ENCODE peak calls at places on chromosomes 12 and 14, in six cellular contexts. A is GM23248, B is neural progenitor cell, D is PC-3, S is K562, P is mammary epithelial cell. T is an unnamed sample.

GRCh38 chr14:59305231-59305630 is 116.8 kb downstream of the DAAM1 start:
- DNase-seq in B (no peak), D (peak), S (no peak), P (no peak), A (peak), T (no peak)

GRCh38 chr14:75654127-75654732 is 6.4 kb downstream of the ERG28 start:
- DNase-seq in S (peak), P (peak), B (peak), D (peak), A (peak), T (peak)

GRCh38 chr12:54025507-54026393 is 2.5 kb upstream of the HOXC6 start:
- DNase-seq in P (no peak), A (peak), S (no peak), D (no peak), B (no peak), T (no peak)

GRCh38 chr14:60738843-60739508 is 4.4 kb downstream of the MNAT1 start:
- DNase-seq in B (no peak), P (no peak), A (no peak), S (no peak), D (no peak), T (no peak)

GRCh38 chr12:70487440-70487839 is 121.3 kb downstream of the KCNMB4 start:
- DNase-seq in B (no peak), S (no peak), P (no peak), A (peak), D (no peak), T (no peak)

GRCh38 chr14:100842799-100843198 is 16.9 kb downstream of the MEG3 start:
- DNase-seq in B (no peak), S (no peak), D (no peak), A (peak), P (no peak), T (peak)

GRCh38 chr12:72072613-72073212 is 134.1 kb downstream of the TPH2 start:
- DNase-seq in P (peak), S (no peak), B (no peak), A (no peak), D (no peak), T (no peak)

GRCh38 chr12:49942921-49943662 is 7.4 kb upstream of the AQP2 start:
- DNase-seq in S (no peak), A (no peak), P (no peak), D (peak), B (no peak), T (peak)

GRCh38 chr14:104283197-104284106 is 145.1 kb downstream of the KIF26A start:
- DNase-seq in A (no peak), B (peak), S (no peak), D (no peak), P (no peak), T (peak)

GRCh38 chr14:37946819-37947218 is 260.9 kb upstream of the SSTR1 start:
- DNase-seq in S (no peak), P (no peak), A (no peak), D (no peak), B (no peak), T (no peak)

GRCh38 chr12:67893003-67893402 is 96.2 kb upstream of the IFNG-AS1 start:
- DNase-seq in D (no peak), A (no peak), P (no peak), B (no peak), S (no peak), T (peak)

GRCh38 chr12:122515275-122515674 is 11.5 kb downstream of the RSRC2 start:
- DNase-seq in B (no peak), A (no peak), D (no peak), P (no peak), S (no peak), T (no peak)

GRCh38 chr12:122126713-122127597 is 47.1 kb downstream of the IL31 start:
- DNase-seq in B (peak), P (no peak), A (no peak), S (no peak), D (peak), T (peak)

GRCh38 chr14:51609987-51610283 is 41.8 kb upstream of the FRMD6 start:
- DNase-seq in S (peak), A (peak), B (no peak), D (no peak), P (no peak), T (no peak)

GRCh38 chr12:131799828-131800593 is 28.2 kb upstream of the MMP17 start:
- DNase-seq in P (no peak), D (no peak), S (no peak), B (no peak), A (no peak), T (peak)

GRCh38 chr12:1836854-1837411 is 16.6 kb downstream of the LRTM2 start:
- DNase-seq in A (no peak), S (no peak), D (peak), B (peak), P (no peak), T (peak)

GRCh38 chr12:3200032-3200617 is 122.9 kb downstream of the TSPAN9 start:
- DNase-seq in B (peak), P (peak), D (peak), A (peak), S (no peak), T (peak)

GRCh38 chr14:96303981-96304380 is 48.0 kb downstream of the BDKRB1 start:
- DNase-seq in P (no peak), A (peak), S (no peak), D (no peak), B (no peak), T (no peak)

GRCh38 chr14:104732931-104733681 is 9.1 kb downstream of the ADSS1 start:
- DNase-seq in S (no peak), A (no peak), D (peak), P (no peak), B (no peak), T (peak)

GRCh38 chr12:110917467-110917866 is 2.9 kb downstream of the MYL2 start:
- DNase-seq in S (no peak), D (peak), P (peak), B (no peak), A (peak), T (peak)

GRCh38 chr14:102949062-102949800 is 26.8 kb downstream of the AMN start:
- DNase-seq in S (no peak), A (peak), D (peak), P (no peak), B (no peak), T (peak)

GRCh38 chr12:11941601-11942360 is 129.0 kb upstream of the BCL2L14 start:
- DNase-seq in B (no peak), P (peak), A (peak), D (peak), S (no peak), T (peak)

GRCh38 chr12:100401660-100402059 is 44.8 kb downstream of the SLC17A8 start:
- DNase-seq in B (no peak), P (peak), S (no peak), D (peak), A (peak), T (no peak)

GRCh38 chr14:59254146-59254910 is 65.9 kb downstream of the DAAM1 start:
- DNase-seq in A (peak), S (no peak), D (peak), B (no peak), P (peak), T (peak)

GRCh38 chr12:120242971-120243699 is 22.4 kb downstream of the PXN start:
- DNase-seq in B (no peak), P (no peak), D (no peak), S (no peak), A (no peak), T (no peak)

GRCh38 chr12:69027411-69027811 is 94.4 kb upstream of the CPM start:
- DNase-seq in A (peak), P (peak), S (no peak), D (peak), B (no peak), T (no peak)

GRCh38 chr12:53596920-53597363 is 29.2 kb downstream of the ATF7 start:
- DNase-seq in B (peak), D (no peak), P (no peak), S (no peak), A (peak), T (peak)

GRCh38 chr14:87899228-87899627 is 93.8 kb downstream of the GALC start:
- DNase-seq in P (no peak), D (no peak), B (no peak), S (no peak), A (no peak), T (no peak)

GRCh38 chr14:53358166-53358565 is 205.0 kb upstream of the DDHD1 start:
- DNase-seq in S (no peak), P (no peak), D (no peak), A (no peak), B (no peak), T (no peak)

GRCh38 chr12:124754949-124755800 is 108.5 kb downstream of the SCARB1 start:
- DNase-seq in P (peak), B (peak), D (no peak), A (peak), S (no peak), T (peak)

GRCh38 chr12:115451785-115452736 is 768.1 kb upstream of the TBX3 start:
- DNase-seq in D (peak), S (peak), P (no peak), A (peak), B (peak), T (peak)

GRCh38 chr12:123916729-123917128 is 55.9 kb downstream of the CCDC92 start:
- DNase-seq in A (peak), P (peak), D (no peak), B (no peak), S (no peak), T (no peak)

GRCh38 chr12:48789858-48790326 is 1.0 kb upstream of the ADCY6 start:
- DNase-seq in D (no peak), B (no peak), P (no peak), A (no peak), S (no peak), T (no peak)

GRCh38 chr12:48788522-48788851 is 402 bp downstream of the ADCY6 start:
- DNase-seq in B (no peak), D (no peak), S (no peak), A (peak), P (no peak), T (peak)

GRCh38 chr12:48788852-48789775 is at the start of gene ADCY6:
- DNase-seq in A (peak), D (peak), P (peak), S (peak), B (peak), T (peak)

GRCh38 chr12:48786591-48787544 is 2.0 kb downstream of the ADCY6 start:
- DNase-seq in D (no peak), P (no peak), B (no peak), S (no peak), A (no peak), T (no peak)

DNA sequence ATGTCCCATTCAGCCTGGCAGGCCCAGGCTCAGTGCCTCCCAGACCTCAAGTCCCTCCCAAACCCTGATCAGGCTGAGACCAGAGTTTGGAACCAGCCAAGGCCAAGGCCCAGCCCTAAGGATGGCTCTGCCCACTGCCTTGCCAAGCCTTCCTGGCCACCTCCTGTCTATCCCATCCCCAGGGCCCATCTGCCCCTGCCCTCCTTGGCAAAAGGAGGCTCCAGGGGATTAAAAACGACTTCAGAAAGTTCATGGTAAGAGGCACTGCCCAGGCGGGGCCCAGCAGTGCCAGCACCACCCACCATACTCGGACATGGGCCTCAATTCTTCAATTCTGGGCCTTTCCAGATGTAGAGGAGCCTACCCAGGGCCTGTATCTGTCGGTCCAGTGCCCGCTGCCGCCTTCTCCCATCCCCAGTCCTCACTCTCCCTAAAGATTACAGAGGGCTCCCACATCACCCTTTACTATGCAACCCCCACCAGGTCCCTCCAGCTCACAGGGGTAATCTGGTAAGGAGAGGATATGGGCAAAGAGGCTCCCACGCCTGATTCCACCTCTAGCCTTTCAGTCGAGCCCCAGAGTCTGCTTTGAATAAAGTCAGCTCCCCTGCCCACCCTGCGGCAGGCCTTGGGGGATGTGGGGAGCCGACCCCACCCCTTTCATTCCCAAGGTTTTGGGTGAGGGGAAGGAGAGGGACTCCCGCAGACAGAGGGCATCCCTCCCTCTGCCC is 933 bp downstream of the ADCY6 start:
- DNase-seq in D (no peak), P (no peak), A (peak), S (no peak), B (peak), T (peak)
- H3K4me3 ChIP-seq in D (peak), P (peak), A (peak), S (no peak), B (peak), T (peak)

GRCh38 chr14:34168656-34169055 is 217.8 kb upstream of the EGLN3 start:
- DNase-seq in S (no peak), P (no peak), B (no peak), D (no peak), A (no peak), T (no peak)
- H2AFZ ChIP-seq in S (no peak), P (no peak), B (no peak), D (no peak), A (no peak), T (no peak)

DNA sequence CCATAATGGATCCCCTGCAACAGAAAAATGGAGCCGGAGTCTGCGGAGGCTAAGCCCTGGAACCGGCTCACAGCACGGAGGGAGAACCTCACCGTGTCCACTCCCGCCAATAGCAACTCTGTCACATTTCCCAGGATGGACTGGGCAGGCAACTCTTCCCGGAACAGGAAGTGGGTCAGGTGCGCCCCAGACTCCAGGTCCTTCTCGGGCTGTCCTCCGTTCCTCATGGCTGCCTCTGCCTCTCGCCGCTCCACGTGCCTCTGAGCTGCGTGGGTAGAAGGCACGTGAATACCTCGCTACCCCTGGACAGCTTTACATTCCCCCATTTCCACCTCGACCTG is 2.2 kb downstream of the CYP27B1 start:
- DNase-seq in S (no peak), B (no peak), P (no peak), D (peak), A (no peak), T (no peak)
- H3K4me3 ChIP-seq in S (no peak), B (peak), P (peak), D (peak), A (peak), T (peak)

GRCh38 chr12:113154351-113154973 is 4.9 kb downstream of the CFAP73 start:
- DNase-seq in D (no peak), S (no peak), A (peak), P (no peak), B (peak), T (peak)
- H2AFZ ChIP-seq in D (no peak), S (no peak), A (no peak), P (peak), B (peak), T (no peak)

GRCh38 chr12:57553343-57554202 is 3.7 kb downstream of the KIF5A start:
- DNase-seq in A (no peak), B (no peak), P (no peak), D (no peak), S (peak), T (peak)

GRCh38 chr12:57552692-57553321 is 3.0 kb downstream of the KIF5A start:
- DNase-seq in B (peak), D (peak), P (no peak), A (peak), S (peak), T (peak)

GRCh38 chr12:57551637-57552305 is 1.9 kb downstream of the KIF5A start:
- DNase-seq in S (peak), A (no peak), B (no peak), D (no peak), P (no peak), T (peak)

GRCh38 chr12:57550628-57551549 is 1.0 kb downstream of the KIF5A start:
- DNase-seq in P (no peak), A (no peak), D (no peak), S (no peak), B (no peak), T (peak)

DNA sequence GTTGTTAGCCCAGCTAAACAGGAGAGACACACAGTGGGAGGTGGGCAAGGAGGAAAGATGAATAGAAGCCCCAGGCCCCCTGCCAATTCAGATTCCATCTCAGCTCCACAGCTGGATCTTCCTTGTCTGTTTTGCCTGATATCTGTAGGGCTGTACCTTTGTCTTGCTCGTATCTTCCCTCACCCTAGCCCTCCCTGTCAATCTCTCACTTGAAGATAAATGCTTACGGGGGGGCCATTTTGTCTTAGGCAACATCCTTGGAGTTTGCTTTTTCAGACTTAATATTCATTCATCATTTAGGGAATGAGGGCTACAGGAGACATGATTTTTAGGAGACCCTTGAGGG is 2.4 kb downstream of the KIF5A start:
- DNase-seq in D (no peak), A (no peak), P (no peak), B (peak), S (peak), T (peak)
- H3K4me3 ChIP-seq in D (no peak), A (no peak), P (no peak), B (peak), S (peak), T (no peak)

GRCh38 chr12:88854260-88854659 is 274.0 kb upstream of the KITLG start:
- DNase-seq in P (peak), A (peak), B (no peak), S (no peak), D (peak), T (peak)

GRCh38 chr12:88860846-88861245 is 280.6 kb upstream of the KITLG start:
- DNase-seq in D (no peak), B (no peak), A (no peak), S (no peak), P (no peak), T (peak)

GRCh38 chr12:88855301-88855700 is 275.0 kb upstream of the KITLG start:
- DNase-seq in D (no peak), S (no peak), P (no peak), B (no peak), A (no peak), T (peak)

GRCh38 chr12:88856201-88856600 is 275.9 kb upstream of the KITLG start:
- DNase-seq in B (no peak), P (no peak), S (no peak), A (no peak), D (no peak), T (no peak)
- H2AFZ ChIP-seq in B (no peak), P (no peak), S (no peak), A (no peak), D (peak), T (peak)

DNA sequence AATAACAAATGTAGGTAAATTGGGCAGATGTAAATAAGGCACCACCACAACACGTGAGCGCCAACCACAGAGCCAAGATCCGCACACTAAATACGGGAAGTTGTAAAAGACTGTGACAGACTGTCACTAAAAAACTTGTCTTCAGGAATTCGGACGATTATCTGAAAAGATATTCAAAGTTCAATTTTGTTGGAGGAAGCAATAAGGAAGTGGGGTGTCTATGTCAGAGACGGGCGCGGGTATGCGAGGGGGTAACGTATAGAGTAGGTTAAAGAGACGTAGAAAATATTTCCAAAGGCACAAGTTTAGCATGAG is 1.5 kb upstream of the HSP90B1 start:
- DNase-seq in P (no peak), A (no peak), D (no peak), B (no peak), S (no peak), T (peak)
- H3K4me3 ChIP-seq in P (peak), A (peak), D (peak), B (peak), S (peak), T (peak)

GRCh38 chr12:27583981-27584380 is 60.0 kb downstream of the PPFIBP1 start:
- DNase-seq in A (no peak), B (no peak), D (no peak), S (no peak), P (peak), T (no peak)
- H2AFZ ChIP-seq in A (no peak), B (no peak), D (no peak), S (no peak), P (no peak), T (no peak)

T was measured in osteoblast.